ENCODE peak calls at places on chromosomes 12 and 14, in ten cellular contexts. B, W, U, D, R, J, K, Z, C and A are unnamed samples. For H3K4me1 and H3K27me3, the result is how much of the 10 kb centered on the place peaks cover.

GRCh38 chr14:56120091-56120632 is 2.0 kb downstream of the PELI2 start:
- DNase-seq in B (peak), W (no peak), U (no peak), D (no peak), R (no peak), J (no peak), K (no peak), Z (no peak), C (peak), A (no peak)

GRCh38 chr12:109301643-109302176 is 7.4 kb downstream of the FOXN4 start:
- DNase-seq in B (no peak), W (no peak), U (no peak), D (no peak), R (no peak), J (no peak), K (no peak), Z (no peak), C (no peak), A (no peak)

GRCh38 chr14:89720741-89721315 is 233.7 kb downstream of the EFCAB11 start:
- DNase-seq in B (no peak), W (no peak), U (peak), D (peak), R (peak), J (peak), K (no peak), Z (peak), C (no peak), A (peak)

GRCh38 chr12:34397591-34398365 is 375.5 kb downstream of the ALG10 start:
- DNase-seq in B (peak), W (peak), U (no peak), D (no peak), R (peak), J (peak), K (no peak), Z (peak), C (no peak), A (no peak)

GRCh38 chr14:83958359-83958758 is 1571.6 kb upstream of the FLRT2 start:
- DNase-seq in B (no peak), W (no peak), U (no peak), D (no peak), R (no peak), J (no peak), K (no peak), Z (no peak), C (no peak), A (no peak)

GRCh38 chr14:53047302-53047701 is 96.5 kb upstream of the FERMT2 start:
- DNase-seq in B (no peak), W (no peak), U (no peak), D (no peak), R (no peak), J (no peak), K (no peak), Z (no peak), C (no peak), A (no peak)

GRCh38 chr12:43293396-43293795 is 258.6 kb downstream of the ADAMTS20 start:
- DNase-seq in B (no peak), W (no peak), U (no peak), D (no peak), R (no peak), J (no peak), K (no peak), Z (no peak), C (no peak), A (no peak)

GRCh38 chr14:103141117-103141796 is 18.0 kb downstream of the TNFAIP2 start:
- DNase-seq in B (peak), W (no peak), U (no peak), D (peak), R (no peak), J (peak), K (peak), Z (peak), C (peak), A (no peak)

GRCh38 chr14:59630281-59630963 is 53.8 kb upstream of the CCDC175 start:
- DNase-seq in B (peak), W (no peak), U (no peak), D (peak), R (no peak), J (peak), K (no peak), Z (no peak), C (peak), A (no peak)

GRCh38 chr14:26163761-26164160 is 434.1 kb downstream of the NOVA1 start:
- DNase-seq in B (no peak), W (no peak), U (no peak), D (peak), R (no peak), J (no peak), K (no peak), Z (no peak), C (peak), A (no peak)

GRCh38 chr14:35385042-35385839 is 19.3 kb downstream of the NFKBIA start:
- DNase-seq in B (peak), W (peak), U (no peak), D (no peak), R (peak), J (peak), K (no peak), Z (peak), C (peak), A (no peak)

GRCh38 chr14:35387209-35387608 is 17.3 kb downstream of the NFKBIA start:
- DNase-seq in B (no peak), W (no peak), U (no peak), D (no peak), R (no peak), J (peak), K (no peak), Z (no peak), C (no peak), A (no peak)

GRCh38 chr14:35388656-35389314 is 15.8 kb downstream of the NFKBIA start:
- DNase-seq in B (no peak), W (peak), U (no peak), D (no peak), R (peak), J (peak), K (no peak), Z (no peak), C (no peak), A (no peak)

GRCh38 chr14:35387713-35388579 is 16.6 kb downstream of the NFKBIA start:
- DNase-seq in B (no peak), W (no peak), U (no peak), D (no peak), R (peak), J (no peak), K (no peak), Z (no peak), C (no peak), A (no peak)

GRCh38 chr14:35386673-35387125 is 17.9 kb downstream of the NFKBIA start:
- DNase-seq in B (peak), W (no peak), U (no peak), D (no peak), R (peak), J (no peak), K (no peak), Z (no peak), C (peak), A (no peak)
- H3K27ac ChIP-seq in B (peak), W (peak), U (no peak), D (no peak), R (peak), J (no peak), K (peak), Z (peak), C (no peak), A (peak)

GRCh38 chr12:55933158-55933798 is 2.3 kb downstream of the DGKA start:
- DNase-seq in B (no peak), W (no peak), U (no peak), D (no peak), R (no peak), J (peak), K (no peak), Z (peak), C (no peak), A (no peak)

GRCh38 chr12:55934773-55935172 is 3.8 kb downstream of the DGKA start:
- DNase-seq in B (no peak), W (no peak), U (no peak), D (no peak), R (no peak), J (no peak), K (no peak), Z (no peak), C (no peak), A (no peak)

GRCh38 chr12:55934343-55934742 is 3.4 kb downstream of the DGKA start:
- DNase-seq in B (no peak), W (no peak), U (no peak), D (no peak), R (no peak), J (no peak), K (no peak), Z (no peak), C (no peak), A (no peak)

GRCh38 chr12:55932546-55932919 is 1.6 kb downstream of the DGKA start:
- DNase-seq in B (no peak), W (no peak), U (peak), D (no peak), R (no peak), J (no peak), K (no peak), Z (no peak), C (no peak), A (no peak)

GRCh38 chr12:55933799-55934174 is 2.8 kb downstream of the DGKA start:
- DNase-seq in B (no peak), W (no peak), U (no peak), D (no peak), R (no peak), J (no peak), K (no peak), Z (no peak), C (no peak), A (no peak)
- H3K4me1 ChIP-seq in B (under half), W (under half), U (half or more), D (under half), R (under half), J (under half), K (under half), Z (under half), C (under half), A (half or more)

GRCh38 chr12:123890536-123890902 is 82.1 kb downstream of the CCDC92 start:
- DNase-seq in B (no peak), W (no peak), U (no peak), D (no peak), R (no peak), J (no peak), K (no peak), Z (no peak), C (no peak), A (no peak)
- H3K27me3 ChIP-seq in B (under half), W (under half), U (under half), D (under half), R (half or more), J (under half), K (under half), Z (under half), C (under half), A (under half)

GRCh38 chr12:92899388-92900001 is 29.6 kb downstream of the EEA1 start:
- DNase-seq in B (peak), W (peak), U (no peak), D (peak), R (peak), J (peak), K (peak), Z (peak), C (peak), A (no peak)
- H3K27ac ChIP-seq in B (peak), W (peak), U (no peak), D (peak), R (peak), J (peak), K (peak), Z (peak), C (peak), A (no peak)

DNA sequence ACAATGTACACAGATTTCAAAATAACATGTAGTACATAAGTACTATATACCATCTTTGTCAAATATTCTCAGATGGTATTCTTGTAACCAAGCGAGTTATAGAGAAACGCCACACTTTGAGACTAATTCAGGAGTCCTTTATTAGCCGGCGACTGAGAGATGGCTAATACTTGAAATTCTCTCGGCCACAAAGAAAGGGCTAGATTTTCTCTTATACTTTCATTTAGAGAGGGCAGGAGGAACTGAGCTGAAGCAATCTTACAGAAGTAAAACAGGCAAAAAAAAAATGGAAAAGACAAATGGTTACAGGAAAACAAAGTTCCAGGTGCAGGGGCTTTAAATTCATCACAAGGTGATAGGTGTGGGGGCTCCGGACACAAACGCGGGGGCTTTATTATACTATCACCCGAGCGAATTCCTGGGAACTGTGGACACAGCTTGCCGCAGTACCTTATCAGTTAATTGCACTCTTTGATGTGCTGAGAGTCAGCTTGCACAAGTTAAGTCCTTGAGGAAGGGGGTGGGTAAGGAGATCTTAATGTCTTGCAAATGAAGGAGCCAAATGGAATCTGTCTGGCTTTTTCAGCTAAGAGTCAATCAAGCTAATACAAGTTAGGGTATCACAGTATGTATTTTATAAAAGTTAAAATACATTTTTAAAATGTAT is 382.3 kb downstream of the KCNH5 start:
- DNase-seq in B (no peak), W (no peak), U (no peak), D (peak), R (no peak), J (no peak), K (no peak), Z (no peak), C (peak), A (no peak)
- H3K4me1 ChIP-seq in B (under half), W (under half), U (under half), D (under half), R (under half), J (under half), K (under half), Z (under half), C (under half), A (under half)

GRCh38 chr14:77240336-77240915 is 30.6 kb downstream of the NGB start:
- DNase-seq in B (no peak), W (no peak), U (no peak), D (no peak), R (no peak), J (no peak), K (no peak), Z (no peak), C (no peak), A (no peak)
- H3K27me3 ChIP-seq in B (under half), W (under half), U (under half), D (under half), R (under half), J (under half), K (under half), Z (under half), C (under half), A (under half)

DNA sequence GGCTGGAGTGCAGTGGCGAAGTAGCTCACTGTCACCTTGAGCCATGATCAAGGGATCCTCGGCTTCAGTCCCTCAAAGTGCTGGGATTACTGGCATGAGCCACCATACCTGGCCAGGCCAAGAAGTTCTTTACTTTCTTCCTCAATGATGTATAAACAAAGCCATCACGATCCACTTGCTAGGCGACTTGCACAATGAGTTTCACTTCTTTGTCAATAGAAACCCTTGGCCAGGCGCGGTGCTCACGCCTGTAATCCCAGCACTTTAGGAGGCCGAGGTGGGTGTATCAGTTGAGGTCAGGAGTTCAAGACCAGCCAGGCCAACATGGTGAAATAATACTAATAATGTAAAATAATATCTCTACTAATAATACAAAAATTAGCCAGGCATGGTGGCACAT is 14.4 kb upstream of the SPSB2 start:
- DNase-seq in B (no peak), W (no peak), U (no peak), D (no peak), R (no peak), J (no peak), K (no peak), Z (peak), C (no peak), A (no peak)
- H3K27ac ChIP-seq in B (no peak), W (no peak), U (no peak), D (peak), R (no peak), J (no peak), K (no peak), Z (no peak), C (no peak), A (no peak)

GRCh38 chr12:31324845-31325523 is 966 bp downstream of the SINHCAF start:
- DNase-seq in B (peak), W (peak), U (peak), D (peak), R (peak), J (peak), K (no peak), Z (peak), C (peak), A (peak)

GRCh38 chr12:31323466-31324115 is 2.4 kb downstream of the SINHCAF start:
- DNase-seq in B (peak), W (no peak), U (no peak), D (peak), R (peak), J (peak), K (no peak), Z (peak), C (no peak), A (no peak)

GRCh38 chr12:31321565-31322228 is 4.3 kb downstream of the SINHCAF start:
- DNase-seq in B (no peak), W (no peak), U (no peak), D (no peak), R (no peak), J (no peak), K (no peak), Z (no peak), C (no peak), A (no peak)

GRCh38 chr12:31324116-31324844 is 1.7 kb downstream of the SINHCAF start:
- DNase-seq in B (peak), W (peak), U (peak), D (peak), R (peak), J (peak), K (no peak), Z (peak), C (peak), A (peak)

GRCh38 chr12:31322651-31323248 is 3.2 kb downstream of the SINHCAF start:
- DNase-seq in B (peak), W (no peak), U (no peak), D (peak), R (no peak), J (no peak), K (no peak), Z (no peak), C (peak), A (no peak)
- H3K4me1 ChIP-seq in B (under half), W (under half), U (half or more), D (half or more), R (half or more), J (under half), K (half or more), Z (under half), C (half or more), A (half or more)

DNA sequence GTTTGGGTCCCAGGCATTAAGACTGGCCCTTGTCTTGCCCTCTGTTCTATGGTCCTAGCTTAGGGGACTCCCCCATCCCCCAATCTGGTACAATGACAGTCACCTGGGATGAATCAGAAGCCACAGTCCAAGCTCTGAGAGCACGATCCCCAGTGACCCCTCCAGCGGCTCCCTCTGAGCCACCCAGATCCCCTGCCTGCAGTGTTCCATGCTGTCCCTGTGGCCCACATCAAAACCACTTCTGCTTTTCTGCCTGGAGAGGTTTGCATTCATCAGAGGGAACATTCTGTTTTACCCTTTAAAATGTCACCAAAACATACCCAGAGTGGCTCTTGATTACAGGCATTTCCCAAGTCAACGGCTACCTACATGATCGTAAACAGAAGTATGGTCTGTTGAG is 47.5 kb downstream of the NOS1 start:
- DNase-seq in B (no peak), W (no peak), U (no peak), D (no peak), R (no peak), J (no peak), K (no peak), Z (no peak), C (no peak), A (no peak)
- H3K27me3 ChIP-seq in B (under half), W (under half), U (under half), D (under half), R (under half), J (under half), K (under half), Z (under half), C (under half), A (under half)